ENCODE peak calls at places on chromosomes 13 and 19, in six cellular contexts. One of them, this sample, is unnamed.

GRCh38 chr13:35979378-35979911 is 151.7 kb downstream of the DCLK1 start:
- DNase-seq in fibroblast of lung: peak; percentile 99
- DNase-seq in endothelial cell of umbilical vein: peak; percentile 39
- DNase-seq in PC-9: no peak
- DNase-seq in prostate gland: no peak
- DNase-seq in AG04450: peak; percentile 60
- DNase-seq in this sample: peak; percentile 93

GRCh38 chr13:53151692-53152421 is 123.2 kb downstream of the OLFM4 start:
- DNase-seq in fibroblast of lung: peak; percentile 42
- DNase-seq in endothelial cell of umbilical vein: peak; percentile 32
- DNase-seq in PC-9: no peak
- DNase-seq in prostate gland: peak; percentile 11
- DNase-seq in AG04450: no peak
- DNase-seq in this sample: peak; percentile 2

GRCh38 chr13:107716741-107717140 is 498.6 kb downstream of the LIG4 start:
- DNase-seq in fibroblast of lung: no peak
- DNase-seq in endothelial cell of umbilical vein: no peak
- DNase-seq in PC-9: no peak
- DNase-seq in prostate gland: no peak
- DNase-seq in AG04450: no peak
- DNase-seq in this sample: no peak

GRCh38 chr13:76991432-76991795 is 467 bp upstream of the CLN5 start:
- DNase-seq in fibroblast of lung: no peak
- DNase-seq in endothelial cell of umbilical vein: no peak
- DNase-seq in PC-9: no peak
- DNase-seq in prostate gland: no peak
- DNase-seq in AG04450: no peak
- DNase-seq in this sample: no peak

GRCh38 chr13:27533155-27533643 is 82.8 kb upstream of the MTIF3 start:
- DNase-seq in fibroblast of lung: peak; percentile 69
- DNase-seq in endothelial cell of umbilical vein: peak; percentile 69
- DNase-seq in PC-9: peak; percentile 48
- DNase-seq in prostate gland: peak; percentile 78
- DNase-seq in AG04450: peak; percentile 41
- DNase-seq in this sample: peak; percentile 89

GRCh38 chr13:112846411-112847115 is 122.5 kb upstream of the MCF2L start:
- DNase-seq in fibroblast of lung: no peak
- DNase-seq in endothelial cell of umbilical vein: no peak
- DNase-seq in PC-9: no peak
- DNase-seq in prostate gland: no peak
- DNase-seq in AG04450: no peak
- DNase-seq in this sample: no peak

GRCh38 chr13:106378263-106378662 is 157.2 kb downstream of the EFNB2 start:
- DNase-seq in fibroblast of lung: no peak
- DNase-seq in endothelial cell of umbilical vein: no peak
- DNase-seq in PC-9: no peak
- DNase-seq in prostate gland: no peak
- DNase-seq in AG04450: no peak
- DNase-seq in this sample: no peak

GRCh38 chr13:30763786-30764440 is 28.6 kb downstream of the ALOX5AP start:
- DNase-seq in fibroblast of lung: peak; percentile 19
- DNase-seq in endothelial cell of umbilical vein: peak; percentile 26
- DNase-seq in PC-9: no peak
- DNase-seq in prostate gland: no peak
- DNase-seq in AG04450: no peak
- DNase-seq in this sample: peak; percentile 36

GRCh38 chr13:106277483-106278154 is 257.8 kb downstream of the EFNB2 start:
- DNase-seq in fibroblast of lung: no peak
- DNase-seq in endothelial cell of umbilical vein: no peak
- DNase-seq in PC-9: no peak
- DNase-seq in prostate gland: no peak
- DNase-seq in AG04450: no peak
- DNase-seq in this sample: no peak

GRCh38 chr19:45451850-45452387 is 15.9 kb upstream of the FOSB start:
- DNase-seq in fibroblast of lung: no peak
- DNase-seq in endothelial cell of umbilical vein: no peak
- DNase-seq in PC-9: no peak
- DNase-seq in prostate gland: no peak
- DNase-seq in AG04450: no peak
- DNase-seq in this sample: no peak

GRCh38 chr19:6739390-6739883 is at the start of gene TRIP10:
- DNase-seq in fibroblast of lung: peak; percentile 82
- DNase-seq in endothelial cell of umbilical vein: peak; percentile 66
- DNase-seq in PC-9: no peak
- DNase-seq in prostate gland: peak; percentile 85
- DNase-seq in AG04450: no peak
- DNase-seq in this sample: peak; percentile 66

GRCh38 chr13:33994826-33995502 is 177.0 kb downstream of the RFC3 start:
- DNase-seq in fibroblast of lung: no peak
- DNase-seq in endothelial cell of umbilical vein: no peak
- DNase-seq in PC-9: no peak
- DNase-seq in prostate gland: no peak
- DNase-seq in AG04450: no peak
- DNase-seq in this sample: no peak

GRCh38 chr19:53870485-53870844 is 2.8 kb downstream of the MYADM start:
- DNase-seq in fibroblast of lung: no peak
- DNase-seq in endothelial cell of umbilical vein: no peak
- DNase-seq in PC-9: peak; percentile 36
- DNase-seq in prostate gland: no peak
- DNase-seq in AG04450: no peak
- DNase-seq in this sample: no peak

GRCh38 chr19:41356984-41357739 is 3.4 kb upstream of the TGFB1 start:
- DNase-seq in fibroblast of lung: no peak
- DNase-seq in endothelial cell of umbilical vein: no peak
- DNase-seq in PC-9: no peak
- DNase-seq in prostate gland: no peak
- DNase-seq in AG04450: no peak
- DNase-seq in this sample: no peak

DNA sequence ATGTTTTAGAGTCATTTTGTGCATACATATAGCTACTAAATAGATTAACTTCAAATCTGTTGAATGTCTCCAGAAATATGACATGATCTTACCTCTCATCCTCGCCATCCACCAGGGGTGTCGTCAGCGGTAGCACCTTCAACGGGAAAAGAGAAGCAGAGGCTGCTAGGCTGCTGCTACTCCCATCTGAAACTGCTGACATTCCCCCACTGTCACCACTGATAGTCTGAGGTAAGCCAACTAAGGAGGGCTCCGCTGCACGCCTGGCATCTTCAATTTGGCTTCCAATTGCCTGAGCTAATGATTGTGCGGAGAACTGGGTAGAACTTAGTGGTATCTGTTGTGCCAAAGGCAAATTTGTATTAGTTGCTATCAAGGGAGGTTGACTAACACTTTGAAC is 3.1 kb downstream of the TSC22D1 start:
- DNase-seq in fibroblast of lung: no peak
- DNase-seq in endothelial cell of umbilical vein: no peak
- DNase-seq in PC-9: no peak
- DNase-seq in prostate gland: no peak
- DNase-seq in AG04450: no peak
- DNase-seq in this sample: no peak
- TF ChIP-seq CTCF in fibroblast of lung: no peak
- TF ChIP-seq CTCF in endothelial cell of umbilical vein: no peak
- TF ChIP-seq CTCF in PC-9: no peak
- TF ChIP-seq CTCF in prostate gland: no peak
- TF ChIP-seq CTCF in AG04450: no peak
- TF ChIP-seq CTCF in this sample: no peak

GRCh38 chr13:21058361-21058760 is 3.0 kb downstream of the LATS2 start:
- DNase-seq in fibroblast of lung: peak; percentile 51
- DNase-seq in endothelial cell of umbilical vein: peak; percentile 69
- DNase-seq in PC-9: no peak
- DNase-seq in prostate gland: no peak
- DNase-seq in AG04450: no peak
- DNase-seq in this sample: peak; percentile 30

GRCh38 chr13:21061077-21061945 is at the start of gene LATS2:
- DNase-seq in fibroblast of lung: peak; percentile 92
- DNase-seq in endothelial cell of umbilical vein: peak; percentile 93
- DNase-seq in PC-9: peak; percentile 78
- DNase-seq in prostate gland: peak; percentile 97
- DNase-seq in AG04450: peak; percentile 83
- DNase-seq in this sample: peak; percentile 96

GRCh38 chr13:21060827-21061076 is 634 bp downstream of the LATS2 start:
- DNase-seq in fibroblast of lung: no peak
- DNase-seq in endothelial cell of umbilical vein: peak; percentile 12
- DNase-seq in PC-9: no peak
- DNase-seq in prostate gland: no peak
- DNase-seq in AG04450: no peak
- DNase-seq in this sample: no peak

GRCh38 chr13:21063031-21063430 is 1.6 kb upstream of the LATS2 start:
- DNase-seq in fibroblast of lung: no peak
- DNase-seq in endothelial cell of umbilical vein: no peak
- DNase-seq in PC-9: no peak
- DNase-seq in prostate gland: no peak
- DNase-seq in AG04450: no peak
- DNase-seq in this sample: no peak

DNA sequence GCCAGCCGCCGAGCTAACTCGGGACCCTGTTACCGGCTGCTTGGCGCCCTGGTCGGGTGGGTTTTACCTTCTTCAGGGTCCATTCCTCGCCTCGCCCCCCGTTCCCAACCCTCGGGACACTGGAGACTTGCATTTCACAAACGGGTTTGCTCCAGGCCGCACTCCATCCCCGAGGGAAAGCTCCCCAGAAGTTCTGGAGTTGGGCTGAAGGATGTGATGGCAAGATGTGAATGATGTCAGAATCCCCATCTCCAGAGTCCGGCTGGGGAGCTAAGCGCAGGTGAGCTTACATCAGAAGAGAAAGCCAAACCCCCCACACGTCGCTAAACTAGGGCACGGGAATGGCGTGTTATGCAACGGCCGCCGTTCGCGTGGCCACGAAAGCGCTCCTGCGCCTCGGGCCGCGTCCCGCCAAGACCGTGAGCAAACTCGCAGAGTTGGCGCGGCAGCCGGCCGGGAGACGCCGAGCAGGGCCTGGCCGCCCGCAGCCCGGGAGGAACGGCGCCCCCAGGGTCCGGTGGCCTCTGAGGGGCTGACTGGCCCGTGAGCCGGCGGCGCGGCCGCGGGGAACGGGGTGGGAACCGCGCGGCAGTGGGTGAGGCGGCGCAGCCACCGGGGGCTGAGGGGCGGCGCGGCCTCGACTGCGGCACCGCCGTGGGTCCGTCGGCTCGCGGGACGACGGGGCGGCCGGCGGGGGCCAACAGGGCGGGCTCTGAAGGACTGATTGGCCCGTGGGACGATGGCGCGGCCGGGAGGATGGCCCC is 1.1 kb downstream of the LATS2 start:
- DNase-seq in fibroblast of lung: no peak
- DNase-seq in endothelial cell of umbilical vein: peak; percentile 42
- DNase-seq in PC-9: no peak
- DNase-seq in prostate gland: peak; percentile 17
- DNase-seq in AG04450: no peak
- DNase-seq in this sample: no peak
- TF ChIP-seq CTCF in fibroblast of lung: no peak
- TF ChIP-seq CTCF in endothelial cell of umbilical vein: no peak
- TF ChIP-seq CTCF in PC-9: no peak
- TF ChIP-seq CTCF in prostate gland: no peak
- TF ChIP-seq CTCF in AG04450: no peak
- TF ChIP-seq CTCF in this sample: no peak

DNA sequence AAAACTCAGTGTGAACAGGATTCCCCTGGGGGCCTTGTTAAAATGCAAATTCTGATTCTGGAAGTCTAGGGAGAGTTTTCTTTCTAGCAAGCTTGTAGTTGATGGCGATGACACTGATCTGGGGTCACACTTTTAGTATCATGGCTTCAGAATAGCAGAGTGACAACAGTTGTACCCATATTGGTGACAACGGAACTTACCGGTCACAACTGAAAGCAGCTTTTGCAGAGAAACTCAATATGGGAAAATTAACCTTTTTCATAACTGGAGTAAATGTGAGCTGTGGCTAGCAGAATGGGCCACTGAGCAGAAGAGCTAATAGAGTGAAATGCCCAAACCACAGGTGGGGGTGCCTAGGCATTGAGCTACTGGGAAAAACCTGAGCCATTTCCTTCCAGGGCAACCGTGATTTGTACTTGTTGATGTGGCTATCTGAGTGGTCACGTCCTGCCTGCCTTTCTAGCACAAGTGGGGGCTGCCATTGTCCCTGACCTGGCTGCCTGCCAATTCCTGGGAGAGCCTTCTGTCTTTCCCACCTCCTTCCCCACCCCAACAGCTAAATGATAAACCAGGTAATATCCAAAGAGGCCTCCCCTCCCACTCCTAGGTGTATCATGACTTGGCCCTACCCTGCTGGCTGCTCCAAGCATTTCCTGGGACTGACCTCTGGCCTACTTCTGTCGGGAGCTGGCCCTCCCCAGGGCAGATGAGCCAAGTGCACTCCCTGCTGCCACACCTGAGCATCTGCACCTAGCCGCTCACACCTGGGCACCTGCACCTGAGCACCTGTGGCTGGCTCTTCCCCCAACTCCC is 1.7 kb upstream of the SLC10A2 start:
- DNase-seq in fibroblast of lung: no peak
- DNase-seq in endothelial cell of umbilical vein: no peak
- DNase-seq in PC-9: no peak
- DNase-seq in prostate gland: no peak
- DNase-seq in AG04450: no peak
- DNase-seq in this sample: no peak
- TF ChIP-seq CTCF in fibroblast of lung: no peak
- TF ChIP-seq CTCF in endothelial cell of umbilical vein: no peak
- TF ChIP-seq CTCF in PC-9: peak; percentile 15
- TF ChIP-seq CTCF in prostate gland: no peak
- TF ChIP-seq CTCF in AG04450: no peak
- TF ChIP-seq CTCF in this sample: no peak

DNA sequence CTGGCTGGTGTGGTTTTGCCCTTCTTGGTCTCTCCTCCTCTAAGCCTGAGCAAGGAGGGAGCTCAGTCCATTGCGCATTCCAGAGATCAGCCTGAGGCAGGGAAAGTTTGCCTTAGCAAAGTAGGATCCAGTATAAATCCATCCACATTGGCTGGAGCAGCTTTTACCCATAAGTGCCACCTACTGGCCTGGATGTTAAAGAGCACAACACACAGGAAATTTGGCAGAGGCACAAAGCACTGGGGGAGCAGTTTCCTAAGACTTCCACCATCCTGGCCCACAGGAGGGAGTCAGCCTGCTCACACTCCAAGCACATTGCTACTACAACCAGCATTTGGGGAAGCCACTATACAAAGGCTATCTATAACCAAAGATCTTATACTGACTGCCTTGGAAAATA is 1124.2 kb downstream of the SLITRK1 start:
- DNase-seq in fibroblast of lung: no peak
- DNase-seq in endothelial cell of umbilical vein: no peak
- DNase-seq in PC-9: no peak
- DNase-seq in prostate gland: no peak
- DNase-seq in AG04450: no peak
- DNase-seq in this sample: no peak
- TF ChIP-seq CTCF in fibroblast of lung: peak; percentile 21
- TF ChIP-seq CTCF in endothelial cell of umbilical vein: no peak
- TF ChIP-seq CTCF in PC-9: peak; percentile 28
- TF ChIP-seq CTCF in prostate gland: no peak
- TF ChIP-seq CTCF in AG04450: peak; percentile 33
- TF ChIP-seq CTCF in this sample: peak; percentile 20